ENCODE peak calls at places on chromosomes 7 and 10, in six cellular contexts. One of them, this sample, is unnamed.
A peak's percentile ranks its signal among the peaks of the same experiment; 100 is the strongest.

GRCh38 chr7:128884561-128885369 is 22.1 kb downstream of the ATP6V1F start:
- DNase-seq in SK-N-DZ: no peak
- DNase-seq in mesothelial cell of epicardium: no peak
- DNase-seq in NCI-H748 treated with DMSO at 0.1 percent for 48 hours: no peak
- DNase-seq in fibroblast of mammary gland: no peak
- DNase-seq in NCI-H2227 treated with DMSO at 0.1 percent for 48 hours: no peak
- DNase-seq in this sample: no peak

GRCh38 chr10:116961305-116962251 is 43.4 kb downstream of the SHTN1 start:
- DNase-seq in NCI-H2227 treated with DMSO at 0.1 percent for 48 hours: peak; percentile 96
- DNase-seq in SK-N-DZ: no peak
- DNase-seq in fibroblast of mammary gland: no peak
- DNase-seq in NCI-H748 treated with DMSO at 0.1 percent for 48 hours: peak; percentile 94
- DNase-seq in mesothelial cell of epicardium: no peak
- DNase-seq in this sample: no peak

GRCh38 chr7:51045319-51046102 is 262.8 kb upstream of the GRB10 start:
- DNase-seq in NCI-H748 treated with DMSO at 0.1 percent for 48 hours: no peak
- DNase-seq in mesothelial cell of epicardium: no peak
- DNase-seq in fibroblast of mammary gland: peak; percentile 82
- DNase-seq in NCI-H2227 treated with DMSO at 0.1 percent for 48 hours: no peak
- DNase-seq in SK-N-DZ: no peak
- DNase-seq in this sample: no peak

GRCh38 chr7:27606270-27607209 is 56.1 kb downstream of the HIBADH start:
- DNase-seq in fibroblast of mammary gland: peak; percentile 66
- DNase-seq in NCI-H2227 treated with DMSO at 0.1 percent for 48 hours: no peak
- DNase-seq in SK-N-DZ: no peak
- DNase-seq in mesothelial cell of epicardium: no peak
- DNase-seq in NCI-H748 treated with DMSO at 0.1 percent for 48 hours: peak; percentile 48
- DNase-seq in this sample: no peak

GRCh38 chr7:106071356-106071998 is 40.6 kb downstream of the SYPL1 start:
- DNase-seq in mesothelial cell of epicardium: no peak
- DNase-seq in NCI-H748 treated with DMSO at 0.1 percent for 48 hours: no peak
- DNase-seq in NCI-H2227 treated with DMSO at 0.1 percent for 48 hours: no peak
- DNase-seq in fibroblast of mammary gland: no peak
- DNase-seq in SK-N-DZ: no peak
- DNase-seq in this sample: no peak

GRCh38 chr10:28532223-28532508 is 752 bp upstream of the WAC start:
- DNase-seq in fibroblast of mammary gland: peak; percentile 40
- DNase-seq in mesothelial cell of epicardium: no peak
- DNase-seq in SK-N-DZ: no peak
- DNase-seq in NCI-H2227 treated with DMSO at 0.1 percent for 48 hours: no peak
- DNase-seq in NCI-H748 treated with DMSO at 0.1 percent for 48 hours: no peak
- DNase-seq in this sample: peak; percentile 3

GRCh38 chr10:108375691-108376090 is 1211.2 kb upstream of the SORCS1 start:
- DNase-seq in mesothelial cell of epicardium: no peak
- DNase-seq in NCI-H748 treated with DMSO at 0.1 percent for 48 hours: no peak
- DNase-seq in NCI-H2227 treated with DMSO at 0.1 percent for 48 hours: no peak
- DNase-seq in fibroblast of mammary gland: peak; percentile 73
- DNase-seq in SK-N-DZ: no peak
- DNase-seq in this sample: no peak

GRCh38 chr10:71234970-71235681 is 22.8 kb downstream of the UNC5B start:
- DNase-seq in fibroblast of mammary gland: peak; percentile 63
- DNase-seq in SK-N-DZ: peak; percentile 95
- DNase-seq in NCI-H2227 treated with DMSO at 0.1 percent for 48 hours: no peak
- DNase-seq in mesothelial cell of epicardium: peak; percentile 49
- DNase-seq in NCI-H748 treated with DMSO at 0.1 percent for 48 hours: no peak
- DNase-seq in this sample: no peak

GRCh38 chr10:57759777-57760176 is 507.9 kb downstream of the IPMK start:
- DNase-seq in NCI-H748 treated with DMSO at 0.1 percent for 48 hours: no peak
- DNase-seq in mesothelial cell of epicardium: no peak
- DNase-seq in NCI-H2227 treated with DMSO at 0.1 percent for 48 hours: no peak
- DNase-seq in fibroblast of mammary gland: no peak
- DNase-seq in SK-N-DZ: no peak
- DNase-seq in this sample: no peak

GRCh38 chr7:82631998-82632397 is 188.4 kb upstream of the CACNA2D1 start:
- DNase-seq in mesothelial cell of epicardium: no peak
- DNase-seq in NCI-H2227 treated with DMSO at 0.1 percent for 48 hours: no peak
- DNase-seq in fibroblast of mammary gland: peak; percentile 40
- DNase-seq in NCI-H748 treated with DMSO at 0.1 percent for 48 hours: no peak
- DNase-seq in SK-N-DZ: no peak
- DNase-seq in this sample: no peak

GRCh38 chr10:50585921-50586739 is 37.6 kb downstream of the SGMS1 start:
- DNase-seq in NCI-H2227 treated with DMSO at 0.1 percent for 48 hours: no peak
- DNase-seq in NCI-H748 treated with DMSO at 0.1 percent for 48 hours: no peak
- DNase-seq in SK-N-DZ: no peak
- DNase-seq in fibroblast of mammary gland: peak; percentile 79
- DNase-seq in mesothelial cell of epicardium: no peak
- DNase-seq in this sample: no peak

GRCh38 chr7:140544278-140544896 is 65.1 kb upstream of the MKRN1 start:
- DNase-seq in SK-N-DZ: no peak
- DNase-seq in fibroblast of mammary gland: no peak
- DNase-seq in mesothelial cell of epicardium: no peak
- DNase-seq in NCI-H748 treated with DMSO at 0.1 percent for 48 hours: no peak
- DNase-seq in NCI-H2227 treated with DMSO at 0.1 percent for 48 hours: no peak
- DNase-seq in this sample: no peak

GRCh38 chr10:17144757-17145156 is 15.1 kb upstream of the CUBN start:
- DNase-seq in fibroblast of mammary gland: peak; percentile 68
- DNase-seq in mesothelial cell of epicardium: no peak
- DNase-seq in NCI-H748 treated with DMSO at 0.1 percent for 48 hours: no peak
- DNase-seq in SK-N-DZ: no peak
- DNase-seq in NCI-H2227 treated with DMSO at 0.1 percent for 48 hours: no peak
- DNase-seq in this sample: no peak

GRCh38 chr10:97312897-97313296 is 6.2 kb upstream of the FRAT1 start:
- DNase-seq in mesothelial cell of epicardium: no peak
- DNase-seq in SK-N-DZ: no peak
- DNase-seq in fibroblast of mammary gland: no peak
- DNase-seq in NCI-H748 treated with DMSO at 0.1 percent for 48 hours: no peak
- DNase-seq in NCI-H2227 treated with DMSO at 0.1 percent for 48 hours: no peak
- DNase-seq in this sample: no peak

GRCh38 chr10:111119637-111120036 is 42.8 kb downstream of the ADRA2A start:
- DNase-seq in NCI-H748 treated with DMSO at 0.1 percent for 48 hours: no peak
- DNase-seq in NCI-H2227 treated with DMSO at 0.1 percent for 48 hours: no peak
- DNase-seq in mesothelial cell of epicardium: no peak
- DNase-seq in SK-N-DZ: no peak
- DNase-seq in fibroblast of mammary gland: no peak
- DNase-seq in this sample: no peak

GRCh38 chr10:11884706-11885423 is 61.7 kb downstream of the PROSER2 start:
- DNase-seq in fibroblast of mammary gland: no peak
- DNase-seq in SK-N-DZ: no peak
- DNase-seq in NCI-H2227 treated with DMSO at 0.1 percent for 48 hours: no peak
- DNase-seq in mesothelial cell of epicardium: no peak
- DNase-seq in NCI-H748 treated with DMSO at 0.1 percent for 48 hours: no peak
- DNase-seq in this sample: no peak

GRCh38 chr10:28906440-28906839 is 229.1 kb downstream of the BAMBI start:
- DNase-seq in fibroblast of mammary gland: no peak
- DNase-seq in NCI-H2227 treated with DMSO at 0.1 percent for 48 hours: no peak
- DNase-seq in SK-N-DZ: no peak
- DNase-seq in mesothelial cell of epicardium: no peak
- DNase-seq in NCI-H748 treated with DMSO at 0.1 percent for 48 hours: no peak
- DNase-seq in this sample: no peak

GRCh38 chr10:91198781-91199180 is 21.7 kb upstream of the PCGF5 start:
- DNase-seq in NCI-H748 treated with DMSO at 0.1 percent for 48 hours: no peak
- DNase-seq in NCI-H2227 treated with DMSO at 0.1 percent for 48 hours: no peak
- DNase-seq in SK-N-DZ: no peak
- DNase-seq in mesothelial cell of epicardium: no peak
- DNase-seq in fibroblast of mammary gland: peak; percentile 91
- DNase-seq in this sample: no peak

GRCh38 chr10:122140477-122140902 is 130.6 kb upstream of the BTBD16 start:
- DNase-seq in fibroblast of mammary gland: peak; percentile 77
- DNase-seq in SK-N-DZ: peak; percentile 44
- DNase-seq in NCI-H2227 treated with DMSO at 0.1 percent for 48 hours: no peak
- DNase-seq in NCI-H748 treated with DMSO at 0.1 percent for 48 hours: no peak
- DNase-seq in mesothelial cell of epicardium: no peak
- DNase-seq in this sample: no peak

GRCh38 chr10:103858360-103858759 is 3.0 kb upstream of the SH3PXD2A start:
- DNase-seq in NCI-H2227 treated with DMSO at 0.1 percent for 48 hours: no peak
- DNase-seq in SK-N-DZ: no peak
- DNase-seq in mesothelial cell of epicardium: no peak
- DNase-seq in NCI-H748 treated with DMSO at 0.1 percent for 48 hours: no peak
- DNase-seq in fibroblast of mammary gland: no peak
- DNase-seq in this sample: no peak

GRCh38 chr7:134941185-134941900 is 45.0 kb upstream of the AGBL3 start:
- DNase-seq in NCI-H748 treated with DMSO at 0.1 percent for 48 hours: no peak
- DNase-seq in mesothelial cell of epicardium: no peak
- DNase-seq in SK-N-DZ: no peak
- DNase-seq in NCI-H2227 treated with DMSO at 0.1 percent for 48 hours: no peak
- DNase-seq in fibroblast of mammary gland: peak; percentile 83
- DNase-seq in this sample: no peak

GRCh38 chr10:79444243-79445119 is 943 bp downstream of the ZCCHC24 start:
- DNase-seq in fibroblast of mammary gland: peak; percentile 70
- DNase-seq in SK-N-DZ: no peak
- DNase-seq in NCI-H748 treated with DMSO at 0.1 percent for 48 hours: peak; percentile 0
- DNase-seq in mesothelial cell of epicardium: no peak
- DNase-seq in NCI-H2227 treated with DMSO at 0.1 percent for 48 hours: no peak
- DNase-seq in this sample: no peak

GRCh38 chr10:24849051-24849450 is 103.4 kb downstream of the PRTFDC1 start:
- DNase-seq in NCI-H748 treated with DMSO at 0.1 percent for 48 hours: peak; percentile 48
- DNase-seq in NCI-H2227 treated with DMSO at 0.1 percent for 48 hours: peak; percentile 36
- DNase-seq in mesothelial cell of epicardium: no peak
- DNase-seq in fibroblast of mammary gland: no peak
- DNase-seq in SK-N-DZ: no peak
- DNase-seq in this sample: no peak

GRCh38 chr10:14123066-14123465 is 207.7 kb downstream of the FRMD4A start:
- DNase-seq in SK-N-DZ: no peak
- DNase-seq in fibroblast of mammary gland: no peak
- DNase-seq in NCI-H748 treated with DMSO at 0.1 percent for 48 hours: no peak
- DNase-seq in mesothelial cell of epicardium: no peak
- DNase-seq in NCI-H2227 treated with DMSO at 0.1 percent for 48 hours: no peak
- DNase-seq in this sample: no peak

GRCh38 chr10:110610308-110610774 is 33.8 kb upstream of the RBM20 start:
- DNase-seq in SK-N-DZ: peak; percentile 74
- DNase-seq in NCI-H748 treated with DMSO at 0.1 percent for 48 hours: peak; percentile 31
- DNase-seq in fibroblast of mammary gland: peak; percentile 49
- DNase-seq in mesothelial cell of epicardium: no peak
- DNase-seq in NCI-H2227 treated with DMSO at 0.1 percent for 48 hours: peak; percentile 71
- DNase-seq in this sample: peak; percentile 81

GRCh38 chr7:50733552-50733951 is 49.1 kb downstream of the GRB10 start:
- DNase-seq in fibroblast of mammary gland: peak; percentile 31
- DNase-seq in NCI-H748 treated with DMSO at 0.1 percent for 48 hours: no peak
- DNase-seq in NCI-H2227 treated with DMSO at 0.1 percent for 48 hours: no peak
- DNase-seq in SK-N-DZ: no peak
- DNase-seq in mesothelial cell of epicardium: no peak
- DNase-seq in this sample: no peak

GRCh38 chr7:15972767-15973362 is 286.4 kb upstream of the MEOX2 start:
- DNase-seq in SK-N-DZ: no peak
- DNase-seq in fibroblast of mammary gland: peak; percentile 45
- DNase-seq in mesothelial cell of epicardium: no peak
- DNase-seq in NCI-H2227 treated with DMSO at 0.1 percent for 48 hours: no peak
- DNase-seq in NCI-H748 treated with DMSO at 0.1 percent for 48 hours: no peak
- DNase-seq in this sample: no peak

GRCh38 chr10:133356953-133357292 is 896 bp downstream of the FUOM start:
- DNase-seq in mesothelial cell of epicardium: no peak
- DNase-seq in NCI-H748 treated with DMSO at 0.1 percent for 48 hours: no peak
- DNase-seq in NCI-H2227 treated with DMSO at 0.1 percent for 48 hours: no peak
- DNase-seq in fibroblast of mammary gland: no peak
- DNase-seq in SK-N-DZ: no peak
- DNase-seq in this sample: no peak